ENCODE peak calls at places on chromosomes 1 and 21, in four cellular contexts. E is HL-60, P is GM12891, Y is K562. Q is an unnamed sample.

GRCh38 chr21:33894736-33895288 is 20.8 kb downstream of the ATP5PO start:
- DNase-seq in Y (peak), P (peak), E (peak), Q (no peak)

GRCh38 chr21:36641886-36642285 is 57.0 kb upstream of the SIM2 start:
- DNase-seq in P (no peak), E (no peak), Y (no peak), Q (no peak)

GRCh38 chr1:171379846-171380245 is 65.9 kb downstream of the FMO4 start:
- DNase-seq in Y (no peak), P (no peak), E (no peak), Q (no peak)

GRCh38 chr1:216064643-216065042 is 358.6 kb downstream of the USH2A start:
- DNase-seq in E (no peak), P (no peak), Y (no peak), Q (no peak)

GRCh38 chr1:233113713-233114028 is 163.3 kb downstream of the NTPCR start:
- DNase-seq in P (no peak), Y (no peak), E (peak), Q (no peak)

GRCh38 chr1:212722270-212722945 is 22.8 kb upstream of the BATF3 start:
- DNase-seq in Y (no peak), E (no peak), P (no peak), Q (no peak)

GRCh38 chr1:12556368-12556930 is 61.6 kb downstream of the DHRS3 start:
- DNase-seq in P (no peak), Y (no peak), E (no peak), Q (no peak)

GRCh38 chr21:42466700-42467612 is 29.1 kb downstream of the RSPH1 start:
- DNase-seq in P (no peak), E (peak), Y (peak), Q (no peak)

GRCh38 chr1:241902376-241903067 is 54.5 kb downstream of the EXO1 start:
- DNase-seq in E (no peak), P (no peak), Y (no peak), Q (no peak)

GRCh38 chr1:27666791-27667254 is 5.2 kb downstream of the IFI6 start:
- DNase-seq in E (peak), P (no peak), Y (peak), Q (no peak)

GRCh38 chr1:27668121-27668807 is 3.7 kb downstream of the IFI6 start:
- DNase-seq in Y (no peak), P (no peak), E (no peak), Q (no peak)

GRCh38 chr1:27666294-27666693 is 5.7 kb downstream of the IFI6 start:
- DNase-seq in Y (no peak), E (no peak), P (no peak), Q (no peak)

GRCh38 chr1:27669876-27670275 is 2.1 kb downstream of the IFI6 start:
- DNase-seq in Y (no peak), E (no peak), P (no peak), Q (no peak)

DNA sequence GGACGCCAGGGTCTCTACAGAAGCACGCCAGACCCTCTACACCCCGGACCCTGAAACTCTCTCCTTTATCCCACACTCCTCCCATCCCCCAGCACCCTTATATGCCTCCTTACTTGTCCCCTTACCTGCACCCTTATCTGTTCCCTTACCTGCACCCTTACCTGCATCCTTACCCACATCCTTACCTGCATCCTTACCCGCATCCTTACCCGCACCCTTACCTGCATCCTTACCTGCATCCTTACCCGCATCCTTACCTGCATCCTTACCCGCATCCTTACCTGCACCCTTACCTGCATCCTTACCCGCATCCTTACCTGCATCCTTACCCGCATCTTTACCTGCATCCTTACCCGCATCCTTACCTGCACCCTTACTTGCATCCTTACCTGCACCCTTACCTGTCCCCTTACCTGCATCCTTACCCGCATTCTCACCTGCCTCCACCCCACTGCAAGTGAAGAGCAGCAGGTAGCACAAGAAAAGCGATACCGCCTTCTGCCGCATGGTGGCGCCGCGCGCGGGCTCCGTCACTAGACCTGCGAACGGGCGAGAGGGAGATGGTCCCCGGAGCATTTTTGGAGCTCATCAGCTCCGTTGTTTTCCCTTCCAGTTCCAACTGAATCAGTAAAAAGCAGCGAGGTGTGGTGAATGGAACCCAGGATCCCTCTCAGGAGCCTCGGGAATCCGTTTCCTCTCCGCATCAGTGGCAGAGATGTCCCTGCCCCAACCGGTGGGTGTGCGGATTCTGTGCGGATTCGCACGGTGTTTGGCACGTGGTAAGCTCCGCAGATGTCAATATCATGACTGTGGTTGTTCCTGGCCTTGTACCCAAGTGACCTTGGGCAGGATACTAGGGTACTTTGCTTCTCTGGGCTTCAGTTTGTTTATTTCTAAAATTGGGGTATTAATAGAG is 2.9 kb downstream of the IFI6 start:
- DNase-seq in Y (peak), P (peak), E (peak), Q (no peak)
- TF ChIP-seq SPI1 in Y (no peak), P (no peak), E (no peak), Q (no peak)

DNA sequence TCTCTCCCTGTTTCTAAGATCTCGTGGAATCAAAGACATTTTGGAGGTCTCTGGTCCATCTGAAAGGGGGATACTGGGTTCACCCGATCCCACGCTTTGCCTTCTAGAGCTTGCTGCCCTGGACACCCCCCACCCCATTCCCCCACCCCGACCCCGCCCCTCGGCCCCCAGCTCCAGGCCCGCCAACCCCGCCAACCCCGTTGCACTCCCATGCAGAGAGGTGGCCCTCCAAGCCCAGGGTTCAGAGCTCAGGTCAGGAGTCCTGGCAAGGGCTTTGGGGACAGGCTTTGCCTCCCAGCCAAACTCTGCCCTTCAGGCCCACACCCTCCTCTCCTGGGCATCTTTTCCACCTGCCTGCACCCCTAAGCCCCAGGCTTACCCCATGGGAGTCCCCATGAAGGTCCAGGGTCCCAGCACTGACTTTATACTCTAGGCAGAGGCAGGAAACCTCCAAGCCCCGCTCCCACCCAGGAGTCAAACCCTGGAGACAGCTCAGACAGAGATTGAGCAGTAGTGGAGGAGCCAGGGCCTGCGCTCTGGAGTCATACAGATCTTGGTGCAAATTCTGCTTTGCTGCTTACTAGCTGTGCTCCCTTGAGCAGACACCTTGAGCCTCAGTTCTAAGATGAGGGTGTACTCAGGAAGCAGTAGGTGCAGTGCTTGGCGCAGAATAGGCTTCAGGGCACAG is 155.9 kb downstream of the FOXD2 start:
- DNase-seq in P (no peak), Y (no peak), E (no peak), Q (no peak)
- TF ChIP-seq SPI1 in P (no peak), Y (no peak), E (no peak), Q (no peak)

GRCh38 chr1:75233302-75233929 is 99.2 kb downstream of the LHX8 start:
- DNase-seq in Y (peak), E (no peak), P (no peak), Q (peak)
- TF ChIP-seq SPI1 in Y (no peak), E (no peak), P (no peak), Q (no peak)

GRCh38 chr1:78649628-78650027 is at the start of gene IFI44:
- DNase-seq in E (no peak), Y (no peak), P (peak), Q (peak)
- TF ChIP-seq SPI1 in E (no peak), Y (no peak), P (no peak), Q (no peak)